ENCODE peak calls at places on chromosomes 1 and 21, in ten cellular contexts. V is activated naive CD4-positive, alpha-beta T cell treated with anti-CD3 and anti-CD28 coated beads, Interleukin-2, amount 10 ng/mL, durations not matched to agents 7 days and 5 days; D is lung; B is choroid plexus epithelial cell; Y is non-pigmented ciliary epithelial cell; P is PC-3; C is neural crest cell; Q is HFF-Myc; X is ecto neural progenitor cell; A is stimulated activated CD4-positive, alpha-beta T cell treated with anti-CD3 and anti-CD28 coated beads, Interleukin-1b, Interleukin-23, amount 100 ng/mL, for 48 hours. Z is an unnamed sample.

GRCh38 chr1:153231363-153231762 is 14.0 kb downstream of the PRR9 start:
- DNase-seq in V (no peak), D (no peak), B (no peak), Y (no peak), P (no peak), C (no peak), Q (no peak), X (no peak), A (no peak), Z (no peak)

GRCh38 chr1:228956864-228957263 is 221.6 kb downstream of the RHOU start:
- DNase-seq in V (no peak), D (no peak), B (no peak), Y (no peak), P (no peak), C (no peak), Q (no peak), X (no peak), A (no peak), Z (no peak)

GRCh38 chr1:34825455-34826081 is 32.8 kb downstream of the GJA4 start:
- DNase-seq in V (no peak), D (peak), B (no peak), Y (no peak), P (no peak), C (no peak), Q (no peak), X (peak), A (no peak), Z (no peak)

GRCh38 chr1:4140241-4140640 is 240.2 kb upstream of the C1orf174 start:
- DNase-seq in V (no peak), D (no peak), B (no peak), Y (no peak), P (no peak), C (no peak), Q (no peak), X (no peak), A (no peak), Z (no peak)

GRCh38 chr1:230173176-230173575 is 106.1 kb downstream of the GALNT2 start:
- DNase-seq in V (no peak), D (no peak), B (no peak), Y (no peak), P (no peak), C (no peak), Q (no peak), X (peak), A (no peak), Z (no peak)

GRCh38 chr1:9389969-9390368 is 97.3 kb downstream of the SPSB1 start:
- DNase-seq in V (no peak), D (no peak), B (no peak), Y (no peak), P (no peak), C (no peak), Q (no peak), X (no peak), A (no peak), Z (no peak)

GRCh38 chr1:66733348-66734017 is 18.8 kb upstream of the DYNLT5 start:
- DNase-seq in V (no peak), D (no peak), B (peak), Y (no peak), P (peak), C (no peak), Q (no peak), X (no peak), A (no peak), Z (no peak)

GRCh38 chr1:2976180-2976562 is 45.1 kb upstream of the ACTRT2 start:
- DNase-seq in V (no peak), D (no peak), B (no peak), Y (no peak), P (no peak), C (no peak), Q (no peak), X (no peak), A (no peak), Z (no peak)

GRCh38 chr1:245168090-245168489 is 13.3 kb downstream of the KIF26B start:
- DNase-seq in V (no peak), D (no peak), B (no peak), Y (no peak), P (no peak), C (no peak), Q (no peak), X (no peak), A (no peak), Z (no peak)

GRCh38 chr1:178498896-178499675 is 2.3 kb upstream of the CLEC20A start:
- DNase-seq in V (no peak), D (no peak), B (no peak), Y (no peak), P (no peak), C (no peak), Q (no peak), X (peak), A (no peak), Z (no peak)

GRCh38 chr21:45655071-45655470 is 11.5 kb downstream of the PCBP3 start:
- DNase-seq in V (no peak), D (no peak), B (peak), Y (no peak), P (peak), C (no peak), Q (no peak), X (no peak), A (no peak), Z (peak)

GRCh38 chr1:173095632-173096031 is 44.9 kb upstream of the TNFSF18 start:
- DNase-seq in V (no peak), D (no peak), B (peak), Y (peak), P (peak), C (no peak), Q (peak), X (no peak), A (no peak), Z (peak)

GRCh38 chr1:161117681-161118581 is at the start of the genes NIT1 and PFDN2:
- DNase-seq in V (peak), D (peak), B (peak), Y (no peak), P (peak), C (peak), Q (no peak), X (peak), A (peak), Z (no peak)

GRCh38 chr1:15680614-15681345 is 3.3 kb upstream of the PLEKHM2 start:
- DNase-seq in V (no peak), D (no peak), B (peak), Y (peak), P (peak), C (no peak), Q (no peak), X (no peak), A (peak), Z (peak)